ENCODE peak calls at places on chromosome 19, in five cellular contexts. K is tibial nerve, N is HCT116, C is PC-3, U is uterus. E is an unnamed sample.

GRCh38 chr19:37941820-37942515 is 35.0 kb downstream of the SIPA1L3 start:
- DNase-seq in C (peak), N (no peak), U (no peak), K (no peak), E (no peak)

GRCh38 chr19:31261019-31261595 is 88.1 kb downstream of the TSHZ3 start:
- DNase-seq in K (no peak), U (peak), N (no peak), C (no peak), E (no peak)

GRCh38 chr19:11921852-11922495 is 2.9 kb upstream of the ZNF700 start:
- DNase-seq in C (no peak), K (no peak), U (no peak), N (no peak), E (no peak)

GRCh38 chr19:14479985-14480694 is 5.0 kb upstream of the PTGER1 start:
- DNase-seq in C (peak), U (no peak), N (no peak), K (no peak), E (no peak)

GRCh38 chr19:46932346-46932745 is 71.5 kb downstream of the ARHGAP35 start:
- DNase-seq in N (no peak), U (no peak), C (peak), K (no peak), E (no peak)

GRCh38 chr19:742540-743075 is 8.3 kb upstream of the MISP start:
- DNase-seq in K (no peak), N (no peak), C (no peak), U (no peak), E (no peak)

GRCh38 chr19:33298146-33298911 is 4.0 kb downstream of the CEBPA start:
- DNase-seq in N (no peak), U (no peak), K (no peak), C (no peak), E (no peak)

GRCh38 chr19:13302521-13303270 is 152.5 kb downstream of the IER2 start:
- DNase-seq in U (no peak), C (peak), N (no peak), K (no peak), E (no peak)

GRCh38 chr19:45577111-45577905 is 7.3 kb downstream of the OPA3 start:
- DNase-seq in K (no peak), N (no peak), C (peak), U (no peak), E (peak)

GRCh38 chr19:622666-623065 is 10.7 kb downstream of the POLRMT start:
- DNase-seq in N (no peak), U (no peak), C (no peak), K (no peak), E (no peak)

GRCh38 chr19:44303976-44304568 is 753 bp downstream of the ZNF235 start:
- DNase-seq in K (no peak), N (no peak), C (peak), U (no peak), E (no peak)

DNA sequence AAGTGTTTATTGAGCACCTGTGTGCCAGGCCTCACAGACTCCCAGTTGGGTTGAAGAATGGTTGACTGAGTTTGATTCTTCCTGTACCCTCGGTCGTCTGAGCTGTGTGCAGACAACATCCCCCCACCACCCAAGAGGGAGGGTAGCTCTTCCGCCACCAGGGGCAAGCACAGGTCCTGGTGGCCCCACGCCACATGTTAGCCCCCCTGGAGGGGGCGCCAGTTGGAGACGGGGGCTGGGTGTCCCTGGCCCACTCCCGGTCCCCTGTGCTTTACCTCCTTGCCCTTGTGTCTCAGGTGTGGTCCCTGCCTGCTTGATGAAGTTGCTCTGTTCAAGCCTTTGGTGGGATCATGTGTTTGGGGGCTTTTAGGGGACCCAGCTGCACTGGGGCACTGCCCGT is 27.2 kb downstream of the COLGALT1 start:
- DNase-seq in K (no peak), U (no peak), N (no peak), C (no peak), E (no peak)
- TF ChIP-seq CTCF in K (no peak), U (no peak), N (peak), C (no peak), E (no peak)

DNA sequence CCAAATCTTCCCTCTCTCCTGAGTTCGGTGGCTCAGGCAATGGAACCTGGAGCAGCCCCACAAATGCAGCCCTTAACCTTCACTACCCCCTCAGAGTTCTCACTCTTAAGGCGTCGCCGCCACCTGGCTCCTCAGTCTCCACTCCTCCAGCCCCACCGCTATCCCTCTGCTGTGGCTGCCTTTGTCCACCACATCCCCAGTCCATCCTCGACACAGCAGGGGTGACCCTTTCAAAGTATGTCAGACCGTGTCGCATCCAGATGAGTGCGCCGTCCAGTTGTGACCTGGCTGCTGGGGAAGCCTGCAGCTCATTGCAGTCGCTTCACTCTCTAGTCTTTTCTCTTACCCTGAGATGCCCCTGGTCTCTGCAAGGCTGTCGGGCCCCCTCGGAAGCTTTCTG is 1.0 kb downstream of the SPPL2B start:
- DNase-seq in C (no peak), N (no peak), K (no peak), U (no peak), E (no peak)
- H3K4me3 ChIP-seq in C (peak), N (peak), K (peak), U (peak), E (peak)

DNA sequence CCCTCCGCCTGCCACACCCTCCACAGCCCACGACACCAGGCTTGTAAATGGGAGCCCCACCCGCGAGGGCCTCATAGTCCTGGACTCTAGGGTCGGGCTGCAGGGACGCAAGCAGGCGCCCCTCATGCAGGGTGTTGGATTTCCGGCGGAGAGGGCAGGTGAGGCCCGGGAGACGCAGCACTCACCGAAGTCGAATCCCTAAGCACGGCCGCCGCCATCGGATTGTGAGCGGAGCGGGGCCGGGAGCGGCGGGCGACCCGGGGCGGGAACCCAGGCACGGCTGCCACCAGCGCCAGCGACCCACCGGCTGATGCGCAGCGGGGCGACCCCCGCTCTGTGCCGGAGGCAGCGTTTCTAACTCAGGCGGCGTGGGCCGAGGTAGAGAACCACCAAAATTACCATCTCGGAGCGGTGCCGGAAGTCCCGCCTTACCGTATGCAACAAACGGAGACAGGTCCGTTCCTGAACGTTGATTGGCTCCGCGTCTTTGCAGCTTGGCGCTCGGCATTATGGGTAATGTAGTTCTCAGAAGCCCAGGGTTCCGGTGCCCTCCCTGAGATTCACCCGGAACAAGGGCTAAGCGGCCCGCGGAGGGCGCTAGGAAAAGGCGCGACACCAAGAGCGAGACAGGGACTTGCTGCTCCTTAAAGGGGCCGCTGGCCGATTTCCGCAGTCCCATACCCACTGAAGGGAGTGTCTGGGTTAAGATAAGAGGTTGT is at the start of gene ZNF416:
- DNase-seq in K (peak), C (peak), U (peak), N (peak), E (peak)
- TF ChIP-seq CTCF in K (peak), C (peak), U (no peak), N (no peak), E (peak)

GRCh38 chr19:7924651-7925170 is 1.2 kb downstream of the CTXN1 start:
- DNase-seq in C (no peak), U (no peak), K (no peak), N (no peak), E (no peak)

GRCh38 chr19:7926727-7927604 is 1.0 kb upstream of the CTXN1 start:
- DNase-seq in C (no peak), K (no peak), N (no peak), U (no peak), E (no peak)

GRCh38 chr19:7927605-7928333 is 1.8 kb upstream of the CTXN1 start:
- DNase-seq in C (no peak), K (no peak), U (no peak), N (no peak), E (no peak)

GRCh38 chr19:7925171-7925837 is 631 bp downstream of the CTXN1 start:
- DNase-seq in C (peak), N (peak), U (peak), K (peak), E (no peak)

GRCh38 chr19:7926021-7926726 is at the start of gene CTXN1:
- DNase-seq in N (no peak), K (peak), U (peak), C (peak), E (no peak)
- H3K4me3 ChIP-seq in N (peak), K (peak), U (peak), C (peak), E (peak)

DNA sequence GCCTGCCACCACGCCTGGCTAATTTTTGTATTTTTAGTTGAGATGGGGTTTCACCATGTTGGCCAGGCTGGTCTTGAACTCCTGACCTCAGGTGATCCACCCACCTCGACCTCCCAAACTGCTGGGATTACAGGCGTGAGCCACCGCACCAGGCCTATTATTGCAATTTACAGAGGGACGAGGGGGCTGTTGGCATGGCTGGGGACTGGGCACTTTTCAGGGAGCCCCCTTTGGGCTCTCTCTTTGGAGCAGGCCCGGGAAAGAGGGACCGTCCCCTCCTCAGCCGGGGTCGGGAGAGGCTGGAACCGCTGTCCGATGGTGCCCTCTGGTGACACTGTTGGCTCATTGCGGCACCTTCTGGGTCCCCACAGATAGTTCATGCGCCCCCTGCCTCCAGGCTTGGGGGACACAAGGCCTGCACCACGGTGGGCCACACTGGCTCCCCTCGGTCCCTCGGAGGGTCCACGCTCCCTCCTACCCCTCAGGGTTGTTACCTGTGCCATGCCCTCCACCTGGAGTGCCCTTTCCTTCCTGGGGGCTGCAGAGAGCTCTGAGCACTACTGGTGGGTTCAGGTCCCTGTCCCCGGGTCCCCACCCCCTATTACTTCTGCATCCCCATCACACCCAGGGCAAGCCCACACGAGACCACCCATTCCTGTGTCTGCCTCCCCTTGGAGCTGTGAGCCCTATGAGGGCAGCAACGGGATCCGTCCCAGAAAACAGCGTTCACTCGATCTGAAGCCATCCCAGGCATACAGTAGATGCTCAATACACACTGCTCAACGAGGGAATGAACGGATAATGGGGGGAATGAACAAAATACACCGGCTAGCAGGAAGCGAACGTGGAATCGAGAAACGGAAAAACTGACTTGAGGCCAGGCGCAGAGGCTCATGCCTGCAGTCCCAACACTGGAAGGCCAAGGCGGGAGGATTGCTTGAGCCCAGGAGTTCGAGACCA is 12.5 kb downstream of the FEM1A start:
- DNase-seq in C (peak), N (peak), U (peak), K (no peak), E (no peak)
- TF ChIP-seq CTCF in C (peak), N (peak), U (peak), K (peak), E (peak)

GRCh38 chr19:40893112-40893511 is 11.1 kb upstream of the CYP2A7 start:
- DNase-seq in U (no peak), C (no peak), K (no peak), N (no peak), E (no peak)
- H3K4me3 ChIP-seq in U (no peak), C (no peak), K (no peak), N (no peak), E (no peak)